ENCODE peak calls at places on chromosome 19, in nine cellular contexts. S, B, V, N, W, I, L, Y and R are unnamed samples.

GRCh38 chr19:39223703-39224279 is 19.7 kb upstream of the SYCN start:
- DNase-seq in B (no peak), V (no peak), S (no peak), I (no peak), L (no peak), N (no peak), W (no peak), Y (no peak), R (peak)

GRCh38 chr19:35790981-35791813 is 15.8 kb downstream of the ARHGAP33 start:
- DNase-seq in Y (no peak), L (peak), N (no peak), S (no peak), W (no peak), I (no peak), B (no peak), V (no peak), R (no peak)

GRCh38 chr19:33201473-33201872 is 7.3 kb downstream of the LRP3 start:
- DNase-seq in I (no peak), Y (no peak), V (no peak), B (no peak), L (no peak), W (no peak), N (no peak), S (no peak), R (no peak)

GRCh38 chr19:39670998-39671397 is 15.3 kb downstream of the LGALS16 start:
- DNase-seq in I (no peak), B (no peak), N (no peak), Y (no peak), S (no peak), L (no peak), W (no peak), V (no peak), R (no peak)

GRCh38 chr19:18428173-18428836 is 9.1 kb downstream of the SSBP4 start:
- DNase-seq in N (no peak), V (no peak), B (no peak), Y (no peak), L (no peak), I (no peak), W (no peak), S (peak), R (no peak)

GRCh38 chr19:20664917-20665781 is 3.8 kb upstream of the ZNF626 start:
- DNase-seq in V (no peak), Y (no peak), W (no peak), B (no peak), S (peak), L (no peak), I (no peak), N (peak), R (peak)

GRCh38 chr19:15468675-15469512 is 4.5 kb upstream of the RASAL3 start:
- DNase-seq in L (no peak), N (peak), B (no peak), V (no peak), I (no peak), Y (no peak), W (no peak), S (no peak), R (no peak)

GRCh38 chr19:3945838-3946237 is 13.0 kb downstream of the NMRK2 start:
- DNase-seq in L (no peak), N (no peak), B (no peak), Y (no peak), I (no peak), S (no peak), W (no peak), V (no peak), R (peak)

GRCh38 chr19:49328741-49329140 is 3.8 kb upstream of the SLC6A16 start:
- DNase-seq in N (no peak), Y (no peak), S (no peak), I (no peak), V (no peak), B (no peak), L (no peak), W (no peak), R (no peak)

GRCh38 chr19:11151181-11151580 is 4.4 kb downstream of the SPC24 start:
- DNase-seq in I (no peak), W (no peak), V (no peak), S (no peak), B (no peak), N (no peak), Y (no peak), L (no peak), R (peak)

GRCh38 chr19:10461047-10461949 is 41.0 kb downstream of the PDE4A start:
- DNase-seq in B (peak), S (peak), Y (peak), N (peak), W (peak), L (peak), V (peak), I (peak), R (peak)

GRCh38 chr19:3655402-3656072 is 28.9 kb upstream of the CACTIN start:
- DNase-seq in S (no peak), N (peak), V (no peak), W (no peak), I (no peak), Y (no peak), L (no peak), B (no peak), R (peak)

GRCh38 chr19:41392775-41393174 is 4.4 kb downstream of the EXOSC5 start:
- DNase-seq in B (no peak), N (peak), W (no peak), Y (no peak), I (no peak), L (no peak), V (no peak), S (no peak), R (no peak)